ENCODE peak calls at places on chromosomes 16 and 17, in nine cellular contexts. X is thoracic aorta, J is GM10248, R is kidney, T is IMR-90, M is body of pancreas, S is HL-60, Q is choroid plexus epithelial cell, W is progenitor cell of endocrine pancreas. C is an unnamed sample.

GRCh38 chr17:10713336-10713735 is 15.9 kb downstream of the ADPRM start:
- DNase-seq in X (no peak), J (no peak), R (no peak), T (peak; percentile 78), M (no peak), S (no peak), Q (peak; percentile 31), W (no peak), C (no peak)

GRCh38 chr16:66751135-66751991 is at the start of gene DYNC1LI2:
- DNase-seq in X (peak; percentile 53), J (peak; percentile 96), R (peak; percentile 94), T (peak; percentile 58), M (peak; percentile 81), S (peak; percentile 49), Q (peak; percentile 71), W (peak; percentile 79), C (peak; percentile 85)

GRCh38 chr16:3095869-3096268 is 3.2 kb downstream of the ZSCAN10 start:
- DNase-seq in X (no peak), J (peak; percentile 90), R (peak; percentile 55), T (no peak), M (peak; percentile 26), S (peak; percentile 62), Q (no peak), W (no peak), C (peak; percentile 81)

GRCh38 chr17:64061157-64061898 is 40.9 kb upstream of the ICAM2 start:
- DNase-seq in X (no peak), J (peak; percentile 65), R (no peak), T (peak; percentile 36), M (no peak), S (no peak), Q (no peak), W (no peak), C (peak; percentile 40)

GRCh38 chr16:79752421-79752820 is 151.9 kb upstream of the MAF start:
- DNase-seq in X (no peak), J (no peak), R (no peak), T (no peak), M (no peak), S (no peak), Q (no peak), W (no peak), C (no peak)

GRCh38 chr17:20156196-20157077 is 147.3 kb downstream of the SPECC1 start:
- DNase-seq in X (no peak), J (peak; percentile 68), R (peak; percentile 82), T (peak; percentile 25), M (peak; percentile 61), S (no peak), Q (peak; percentile 50), W (peak; percentile 42), C (peak; percentile 35)

GRCh38 chr16:49947907-49948678 is 76.9 kb upstream of the CNEP1R1 start:
- DNase-seq in X (no peak), J (no peak), R (no peak), T (no peak), M (no peak), S (no peak), Q (no peak), W (no peak), C (no peak)

GRCh38 chr17:79136596-79136995 is 62.0 kb downstream of the ENGASE start:
- DNase-seq in X (no peak), J (no peak), R (no peak), T (no peak), M (no peak), S (no peak), Q (no peak), W (no peak), C (no peak)

GRCh38 chr16:75653926-75654325 is 6.4 kb downstream of the TERF2IP start:
- DNase-seq in X (no peak), J (no peak), R (no peak), T (peak; percentile 76), M (no peak), S (no peak), Q (peak; percentile 26), W (no peak), C (no peak)

GRCh38 chr16:11757671-11758545 is 15.3 kb upstream of the TXNDC11 start:
- DNase-seq in X (no peak), J (no peak), R (no peak), T (peak; percentile 70), M (no peak), S (no peak), Q (peak; percentile 92), W (no peak), C (no peak)

GRCh38 chr16:31351937-31352315 is 3.0 kb upstream of the ITGAX start:
- DNase-seq in X (no peak), J (no peak), R (peak; percentile 75), T (no peak), M (no peak), S (peak; percentile 72), Q (no peak), W (no peak), C (peak; percentile 70)

GRCh38 chr16:8621572-8622314 is at the start of gene METTL22:
- DNase-seq in X (peak; percentile 53), J (peak; percentile 100), R (peak; percentile 96), T (peak; percentile 80), M (peak; percentile 95), S (peak; percentile 69), Q (peak; percentile 91), W (peak; percentile 93), C (peak; percentile 94)

GRCh38 chr16:31460582-31461002 is 1.3 kb downstream of the ARMC5 start:
- DNase-seq in X (no peak), J (peak; percentile 45), R (peak; percentile 68), T (peak; percentile 73), M (no peak), S (peak; percentile 40), Q (peak; percentile 79), W (no peak), C (peak; percentile 32)

GRCh38 chr16:24013733-24014645 is 178.2 kb downstream of the PRKCB start:
- DNase-seq in X (no peak), J (peak; percentile 87), R (no peak), T (no peak), M (no peak), S (peak; percentile 59), Q (no peak), W (no peak), C (peak; percentile 84)

GRCh38 chr16:10009691-10010090 is 172.5 kb downstream of the GRIN2A start:
- DNase-seq in X (no peak), J (no peak), R (no peak), T (no peak), M (no peak), S (no peak), Q (no peak), W (no peak), C (no peak)

GRCh38 chr16:4081577-4082021 is 34.6 kb downstream of the ADCY9 start:
- DNase-seq in X (no peak), J (no peak), R (no peak), T (peak; percentile 49), M (no peak), S (no peak), Q (no peak), W (no peak), C (peak; percentile 75)

GRCh38 chr17:58136669-58137279 is 11.4 kb upstream of the OR4D1 start:
- DNase-seq in X (no peak), J (no peak), R (no peak), T (no peak), M (peak; percentile 28), S (no peak), Q (peak; percentile 9), W (no peak), C (no peak)
- TF ChIP-seq CTCF in X (no peak), J (no peak), R (peak; percentile 23), T (peak; percentile 5), M (peak; percentile 20), S (no peak), Q (peak; percentile 56), W (peak; percentile 62), C (no peak)

DNA sequence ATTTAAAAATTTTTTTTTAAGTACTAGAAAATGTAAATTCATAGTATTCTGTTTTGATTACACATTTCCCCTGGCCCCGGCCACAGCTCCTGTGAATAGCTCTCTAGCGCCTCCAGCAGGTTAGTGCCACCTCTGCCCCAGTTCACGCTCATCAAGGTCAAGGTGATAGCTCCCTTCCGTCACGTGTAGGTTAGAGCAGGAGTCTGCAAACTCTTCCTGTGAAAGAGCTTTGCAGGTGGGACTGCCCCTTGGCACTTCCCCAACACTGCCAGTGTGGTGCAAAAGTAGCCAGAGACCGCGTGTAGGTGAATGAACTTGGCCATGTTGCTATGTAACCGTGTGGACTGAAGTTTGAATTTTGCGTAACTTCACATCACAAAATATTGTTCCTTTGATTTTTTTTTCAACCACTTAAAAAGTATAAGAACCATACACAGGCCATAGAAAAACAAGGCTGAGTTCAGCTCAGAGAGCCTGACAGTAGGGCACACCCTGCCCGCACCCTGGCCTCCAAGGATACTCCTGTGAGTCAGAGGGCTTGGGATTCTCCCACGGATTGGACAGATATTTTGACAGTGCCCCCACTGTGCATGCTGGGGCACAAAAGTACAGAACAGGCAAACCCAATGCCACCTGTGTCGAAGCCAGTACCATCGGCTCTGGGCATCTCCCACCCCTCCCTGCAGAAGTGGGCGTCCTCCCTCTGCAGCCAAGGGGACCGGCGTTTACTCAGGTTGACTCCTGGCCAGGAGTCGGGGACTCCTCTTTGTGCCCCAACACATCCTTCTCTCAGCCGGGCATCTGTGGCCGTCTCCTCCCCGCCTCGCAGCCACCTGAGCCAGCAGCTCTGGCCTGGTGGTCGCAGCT is 92.0 kb upstream of the CHMP6 start:
- DNase-seq in X (no peak), J (peak; percentile 60), R (peak; percentile 64), T (peak; percentile 16), M (peak; percentile 54), S (peak; percentile 28), Q (peak; percentile 38), W (no peak), C (peak; percentile 88)
- TF ChIP-seq CTCF in X (no peak), J (peak; percentile 46), R (peak; percentile 18), T (peak; percentile 65), M (peak; percentile 32), S (peak; percentile 74), Q (peak; percentile 73), W (peak; percentile 64), C (peak; percentile 93)

GRCh38 chr16:80924372-80924978 is 82.2 kb downstream of the CMC2 start:
- DNase-seq in X (no peak), J (peak; percentile 65), R (peak; percentile 45), T (peak; percentile 43), M (peak; percentile 65), S (no peak), Q (peak; percentile 69), W (peak; percentile 31), C (peak; percentile 81)
- TF ChIP-seq CTCF in X (no peak), J (peak; percentile 74), R (peak; percentile 43), T (peak; percentile 58), M (peak; percentile 35), S (peak; percentile 25), Q (peak; percentile 86), W (peak; percentile 63), C (peak; percentile 64)

DNA sequence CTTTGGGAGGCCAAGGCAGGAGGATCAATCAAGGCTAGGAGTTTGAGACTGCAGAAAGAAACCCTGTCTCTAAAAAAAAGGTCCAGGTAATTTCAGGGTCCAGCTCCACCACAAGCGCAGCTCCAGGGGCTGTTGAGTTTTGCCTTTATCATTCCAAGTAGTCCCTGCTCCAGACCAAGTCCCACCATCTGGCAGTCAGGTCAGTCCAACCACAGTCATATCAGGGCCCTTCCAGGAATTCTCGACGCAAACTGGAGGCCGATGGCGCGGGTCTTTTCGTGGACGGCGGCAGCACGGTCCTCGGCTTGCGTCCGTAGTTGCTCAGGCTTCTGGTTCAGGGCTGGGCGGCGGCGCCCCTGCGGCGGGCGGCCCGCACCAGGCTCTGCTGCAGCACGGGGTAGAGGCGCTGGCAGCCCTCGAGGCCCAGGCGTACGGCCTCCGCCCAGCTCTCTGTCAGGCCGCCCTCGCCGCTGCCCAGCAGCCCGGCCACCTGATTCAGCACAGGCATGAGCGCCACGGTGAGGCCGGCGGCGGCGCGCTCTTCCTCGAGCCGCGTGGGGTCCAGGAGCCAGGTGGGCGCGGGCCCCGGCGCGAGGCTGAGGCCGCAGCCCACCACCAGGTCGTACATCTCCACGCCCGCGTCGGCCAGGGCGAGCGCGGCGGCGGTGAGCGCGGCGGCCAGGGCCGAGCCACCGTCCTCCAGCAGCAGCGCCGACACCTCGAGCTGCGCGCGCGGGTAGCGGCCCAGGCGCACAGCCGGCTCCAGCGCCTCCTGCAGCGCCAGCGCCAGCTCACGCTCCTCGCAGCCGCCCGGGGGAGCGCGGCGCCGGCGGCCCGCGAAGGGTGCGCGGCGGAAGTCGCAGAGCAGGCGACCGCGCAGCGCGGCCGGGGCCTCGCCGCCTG is 741 bp downstream of the EXOSC6 start:
- DNase-seq in X (no peak), J (peak; percentile 62), R (peak; percentile 79), T (peak; percentile 35), M (peak; percentile 62), S (peak; percentile 26), Q (peak; percentile 59), W (no peak), C (peak; percentile 41)
- TF ChIP-seq CTCF in X (no peak), J (no peak), R (peak; percentile 8), T (no peak), M (no peak), S (no peak), Q (no peak), W (no peak), C (no peak)

C was measured in activated CD8-positive, alpha-beta T cell treated with anti-CD3 and anti-CD28 coated beads for 36 hours.